ENCODE peak calls at places on chromosome 1, in five cellular contexts. K is CD8-positive, alpha-beta T cell; E is adrenal gland; U is fibroblast of lung; N is Peyer's patch. M is an unnamed sample.

GRCh38 chr1:220235462-220235861 is 36.8 kb downstream of the RAB3GAP2 start:
- DNase-seq in K (no peak), E (no peak), U (no peak), N (no peak), M (no peak)

GRCh38 chr1:222167111-222167510 is 380.8 kb downstream of the HHIPL2 start:
- DNase-seq in K (no peak), E (no peak), U (peak; percentile 70), N (no peak), M (peak; percentile 97)

GRCh38 chr1:66291047-66291864 is 242.7 kb upstream of the SGIP1 start:
- DNase-seq in K (no peak), E (no peak), U (no peak), N (no peak), M (no peak)

GRCh38 chr1:240577095-240577494 is 34.9 kb downstream of the GREM2 start:
- DNase-seq in K (no peak), E (no peak), U (no peak), N (no peak), M (no peak)

GRCh38 chr1:38331496-38332210 is 285.1 kb upstream of the POU3F1 start:
- DNase-seq in K (no peak), E (no peak), U (no peak), N (no peak), M (no peak)

GRCh38 chr1:228151170-228151513 is 1.4 kb downstream of the GJC2 start:
- DNase-seq in K (no peak), E (peak; percentile 13), U (no peak), N (no peak), M (no peak)

GRCh38 chr1:15584489-15585363 is at the start of gene AGMAT:
- DNase-seq in K (peak; percentile 78), E (peak; percentile 29), U (peak; percentile 24), N (peak; percentile 70), M (peak; percentile 24)

GRCh38 chr1:219544163-219544846 is 68.6 kb downstream of the ZC3H11B start:
- DNase-seq in K (no peak), E (no peak), U (peak; percentile 18), N (no peak), M (no peak)

GRCh38 chr1:9404541-9404940 is 111.8 kb downstream of the SPSB1 start:
- DNase-seq in K (no peak), E (no peak), U (no peak), N (no peak), M (no peak)

GRCh38 chr1:156627313-156627880 is 8.2 kb downstream of the HAPLN2 start:
- DNase-seq in K (no peak), E (no peak), U (peak; percentile 29), N (peak; percentile 31), M (peak; percentile 51)

GRCh38 chr1:67853704-67854103 is 20.4 kb upstream of the GNG12 start:
- DNase-seq in K (no peak), E (peak; percentile 67), U (peak; percentile 82), N (no peak), M (peak; percentile 88)

GRCh38 chr1:229381234-229381633 is 38.4 kb upstream of the CCSAP start:
- DNase-seq in K (no peak), E (no peak), U (no peak), N (no peak), M (no peak)

GRCh38 chr1:35452086-35452485 is 105.1 kb downstream of the KIAA0319L start:
- DNase-seq in K (no peak), E (peak; percentile 70), U (peak; percentile 93), N (no peak), M (peak; percentile 82)

GRCh38 chr1:180594723-180595122 is 36.0 kb downstream of the OVAAL start:
- DNase-seq in K (no peak), E (no peak), U (no peak), N (no peak), M (no peak)

GRCh38 chr1:228265167-228265566 is 57.3 kb downstream of the OBSCN start:
- DNase-seq in K (no peak), E (no peak), U (peak; percentile 46), N (no peak), M (peak; percentile 30)

GRCh38 chr1:215064327-215064726 is 18.2 kb upstream of the KCNK2 start:
- DNase-seq in K (no peak), E (no peak), U (no peak), N (no peak), M (no peak)

GRCh38 chr1:177945943-177946650 is 23.8 kb downstream of the SEC16B start:
- DNase-seq in K (no peak), E (no peak), U (peak; percentile 70), N (no peak), M (peak; percentile 66)

GRCh38 chr1:60825593-60825992 is 256.8 kb upstream of the NFIA start:
- DNase-seq in K (no peak), E (peak; percentile 23), U (no peak), N (no peak), M (no peak)

GRCh38 chr1:50978144-50978851 is 8.3 kb downstream of the CDKN2C start:
- DNase-seq in K (peak; percentile 61), E (peak; percentile 80), U (peak; percentile 51), N (no peak), M (peak; percentile 63)

GRCh38 chr1:151693057-151693651 is 23.4 kb downstream of the CELF3 start:
- DNase-seq in K (no peak), E (no peak), U (peak; percentile 60), N (no peak), M (peak; percentile 44)

GRCh38 chr1:23751050-23751814 is 8.0 kb downstream of the ELOA start:
- DNase-seq in K (no peak), E (peak; percentile 92), U (peak; percentile 66), N (peak; percentile 41), M (peak; percentile 83)

GRCh38 chr1:241532864-241533263 is 686 bp downstream of the KMO start:
- DNase-seq in K (no peak), E (no peak), U (no peak), N (peak; percentile 80), M (no peak)

GRCh38 chr1:41476807-41477361 is 7.6 kb downstream of the EDN2 start:
- DNase-seq in K (no peak), E (peak; percentile 87), U (no peak), N (no peak), M (no peak)

GRCh38 chr1:8211620-8212442 is 106.1 kb upstream of the SLC45A1 start:
- DNase-seq in K (no peak), E (peak; percentile 50), U (peak; percentile 98), N (no peak), M (peak; percentile 97)

GRCh38 chr1:221761354-221762002 is 19.6 kb upstream of the DUSP10 start:
- DNase-seq in K (no peak), E (no peak), U (no peak), N (no peak), M (no peak)

GRCh38 chr1:91020967-91021685 is 709 bp downstream of the ZNF644 start:
- DNase-seq in K (no peak), E (peak; percentile 76), U (peak; percentile 80), N (peak; percentile 66), M (peak; percentile 72)

GRCh38 chr1:96372881-96373280 is 348.7 kb upstream of the PTBP2 start:
- DNase-seq in K (no peak), E (no peak), U (no peak), N (no peak), M (no peak)

GRCh38 chr1:111399792-111400610 is 27.5 kb downstream of the OVGP1 start:
- DNase-seq in K (peak; percentile 62), E (peak; percentile 44), U (peak; percentile 73), N (peak; percentile 67), M (peak; percentile 65)

GRCh38 chr1:42847111-42847580 is 733 bp downstream of the ZNF691 start:
- DNase-seq in K (no peak), E (no peak), U (no peak), N (no peak), M (no peak)

GRCh38 chr1:183164350-183164749 is 21.7 kb upstream of the LAMC2 start:
- DNase-seq in K (no peak), E (no peak), U (no peak), N (no peak), M (peak; percentile 40)

GRCh38 chr1:153540394-153541361 is at the start of gene S100A5:
- DNase-seq in K (peak; percentile 76), E (no peak), U (peak; percentile 41), N (peak; percentile 62), M (peak; percentile 76)

GRCh38 chr1:178192686-178193085 is 98.8 kb downstream of the RASAL2 start:
- DNase-seq in K (no peak), E (peak; percentile 65), U (peak; percentile 68), N (no peak), M (peak; percentile 84)

GRCh38 chr1:157005965-157006364 is 39.6 kb downstream of the ARHGEF11 start:
- DNase-seq in K (no peak), E (no peak), U (no peak), N (no peak), M (no peak)

GRCh38 chr1:241533375-241534115 is 1.4 kb downstream of the KMO start:
- DNase-seq in K (no peak), E (no peak), U (no peak), N (peak; percentile 43), M (no peak)

GRCh38 chr1:240134596-240134995 is 42.9 kb downstream of the FMN2 start:
- DNase-seq in K (no peak), E (no peak), U (no peak), N (no peak), M (peak; percentile 12)

GRCh38 chr1:36342426-36343185 is 19.2 kb upstream of the EVA1B start:
- DNase-seq in K (peak; percentile 80), E (peak; percentile 64), U (peak; percentile 67), N (peak; percentile 55), M (peak; percentile 80)

GRCh38 chr1:64502924-64503323 is 33.0 kb downstream of the CACHD1 start:
- DNase-seq in K (no peak), E (peak; percentile 55), U (no peak), N (no peak), M (no peak)

GRCh38 chr1:244815600-244816099 is 19.8 kb upstream of the COX20 start:
- DNase-seq in K (no peak), E (no peak), U (no peak), N (peak; percentile 43), M (no peak)
- H3K4me3 ChIP-seq in K (no peak overlapping the region), E (no peak overlapping the region), U (no peak overlapping the region), N (peak overlapping the region; percentile 15), M (no peak overlapping the region)

GRCh38 chr1:158425020-158425419 is 1.0 kb downstream of the OR10K2 start:
- DNase-seq in K (no peak), E (no peak), U (no peak), N (no peak), M (no peak)
- TF ChIP-seq CTCF in K (no peak), E (no peak), U (no peak), N (no peak), M (no peak)

DNA sequence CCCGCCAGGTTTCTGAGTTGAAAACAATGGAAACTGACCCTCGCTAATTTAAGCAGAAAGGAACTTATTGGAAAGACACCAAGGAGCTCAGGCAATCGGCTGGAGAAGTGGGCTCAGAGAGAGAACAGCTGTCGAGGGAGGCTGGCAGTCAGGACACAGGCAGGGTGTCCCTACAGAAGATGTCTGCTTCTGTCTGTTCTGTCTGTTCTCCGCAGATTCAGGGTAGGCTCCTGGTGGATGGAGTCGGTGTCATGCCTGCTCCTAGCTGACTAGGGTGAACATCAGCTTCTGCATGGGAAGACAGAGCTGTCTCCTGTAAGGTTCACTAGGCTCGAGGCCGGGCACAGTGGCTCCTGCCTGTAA is 36.5 kb downstream of the LDLRAP1 start:
- DNase-seq in K (no peak), E (no peak), U (peak; percentile 15), N (no peak), M (no peak)
- H3K4me3 ChIP-seq in K (no peak overlapping the region), E (no peak overlapping the region), U (no peak overlapping the region), N (no peak overlapping the region), M (no peak overlapping the region)

DNA sequence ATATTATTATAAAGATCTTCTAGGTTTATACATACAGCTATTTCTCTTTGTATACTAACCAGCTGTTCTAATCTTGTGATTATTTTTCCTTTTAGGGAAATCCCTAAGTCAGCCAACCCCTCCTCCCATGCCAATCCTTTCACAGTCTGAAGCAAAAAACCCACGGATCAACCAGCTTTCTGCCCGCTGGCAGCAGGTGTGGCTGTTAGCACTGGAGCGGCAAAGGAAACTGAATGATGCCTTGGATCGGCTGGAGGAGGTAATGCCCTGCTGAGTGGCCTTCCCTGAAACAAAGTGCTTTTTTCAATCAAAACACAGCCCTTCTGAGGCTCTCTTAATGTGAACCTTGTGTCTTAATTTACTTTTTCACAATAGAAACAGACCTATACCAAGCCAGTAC is 32.4 kb upstream of the BMP8A start:
- DNase-seq in K (no peak), E (no peak), U (no peak), N (no peak), M (no peak)
- TF ChIP-seq CTCF in K (no peak), E (no peak), U (no peak), N (no peak), M (no peak)

M was measured in fibroblast of mammary gland.